ENCODE peak calls at places on chromosomes 13 and 19, in seven cellular contexts. M, E, J, W, F, Q and Y are unnamed samples.

GRCh38 chr19:2797280-2797679 is 12.0 kb downstream of the THOP1 start:
- DNase-seq in M (no peak), E (no peak), J (no peak), W (no peak), F (no peak), Q (no peak), Y (no peak)

GRCh38 chr19:29211562-29212416 is 1.2 kb downstream of the UQCRFS1 start:
- DNase-seq in M (no peak), E (peak; percentile 33), J (no peak), W (peak; percentile 53), F (peak; percentile 29), Q (no peak), Y (peak; percentile 12)

GRCh38 chr13:92896842-92897241 is 329.8 kb upstream of the GPC6 start:
- DNase-seq in M (no peak), E (peak; percentile 55), J (peak; percentile 12), W (peak; percentile 14), F (peak; percentile 1), Q (no peak), Y (peak; percentile 21)

GRCh38 chr13:76225815-76226489 is 589.8 kb downstream of the LMO7 start:
- DNase-seq in M (no peak), E (no peak), J (peak; percentile 6), W (peak; percentile 92), F (peak; percentile 34), Q (no peak), Y (peak; percentile 90)

GRCh38 chr13:85575110-85575509 is 224.1 kb downstream of the SLITRK6 start:
- DNase-seq in M (no peak), E (no peak), J (no peak), W (no peak), F (no peak), Q (no peak), Y (no peak)

GRCh38 chr19:45852145-45852750 is 10.7 kb downstream of the SYMPK start:
- DNase-seq in M (no peak), E (peak; percentile 27), J (no peak), W (no peak), F (peak; percentile 73), Q (no peak), Y (no peak)

GRCh38 chr19:34999498-35000337 is at the start of gene GRAMD1A:
- DNase-seq in M (peak; percentile 86), E (peak; percentile 92), J (peak; percentile 82), W (peak; percentile 90), F (peak; percentile 84), Q (peak; percentile 69), Y (peak; percentile 80)

GRCh38 chr13:86002921-86003488 is 203.8 kb upstream of the SLITRK6 start:
- DNase-seq in M (no peak), E (no peak), J (peak; percentile 65), W (no peak), F (no peak), Q (no peak), Y (no peak)

GRCh38 chr13:40123962-40124647 is 468.6 kb downstream of the COG6 start:
- DNase-seq in M (no peak), E (no peak), J (no peak), W (no peak), F (no peak), Q (no peak), Y (no peak)

GRCh38 chr13:43543331-43543730 is 243.4 kb downstream of the ENOX1 start:
- DNase-seq in M (no peak), E (no peak), J (no peak), W (no peak), F (no peak), Q (no peak), Y (peak; percentile 52)

GRCh38 chr13:98445340-98446233 is 131.3 kb downstream of the STK24 start:
- DNase-seq in M (peak; percentile 89), E (peak; percentile 81), J (peak; percentile 54), W (peak; percentile 68), F (peak; percentile 69), Q (peak; percentile 64), Y (peak; percentile 41)

GRCh38 chr19:19527371-19527656 is 1.4 kb upstream of the YJEFN3 start:
- DNase-seq in M (no peak), E (no peak), J (no peak), W (no peak), F (no peak), Q (no peak), Y (no peak)

GRCh38 chr19:19529783-19530422 is 1.2 kb downstream of the YJEFN3 start:
- DNase-seq in M (no peak), E (no peak), J (no peak), W (no peak), F (no peak), Q (no peak), Y (no peak)

GRCh38 chr19:19528721-19529490 is at the start of gene YJEFN3:
- DNase-seq in M (peak; percentile 91), E (no peak), J (no peak), W (no peak), F (peak; percentile 19), Q (no peak), Y (peak; percentile 19)

GRCh38 chr19:19526581-19527370 is 1.9 kb upstream of the YJEFN3 start:
- DNase-seq in M (no peak), E (no peak), J (no peak), W (no peak), F (no peak), Q (no peak), Y (no peak)

DNA sequence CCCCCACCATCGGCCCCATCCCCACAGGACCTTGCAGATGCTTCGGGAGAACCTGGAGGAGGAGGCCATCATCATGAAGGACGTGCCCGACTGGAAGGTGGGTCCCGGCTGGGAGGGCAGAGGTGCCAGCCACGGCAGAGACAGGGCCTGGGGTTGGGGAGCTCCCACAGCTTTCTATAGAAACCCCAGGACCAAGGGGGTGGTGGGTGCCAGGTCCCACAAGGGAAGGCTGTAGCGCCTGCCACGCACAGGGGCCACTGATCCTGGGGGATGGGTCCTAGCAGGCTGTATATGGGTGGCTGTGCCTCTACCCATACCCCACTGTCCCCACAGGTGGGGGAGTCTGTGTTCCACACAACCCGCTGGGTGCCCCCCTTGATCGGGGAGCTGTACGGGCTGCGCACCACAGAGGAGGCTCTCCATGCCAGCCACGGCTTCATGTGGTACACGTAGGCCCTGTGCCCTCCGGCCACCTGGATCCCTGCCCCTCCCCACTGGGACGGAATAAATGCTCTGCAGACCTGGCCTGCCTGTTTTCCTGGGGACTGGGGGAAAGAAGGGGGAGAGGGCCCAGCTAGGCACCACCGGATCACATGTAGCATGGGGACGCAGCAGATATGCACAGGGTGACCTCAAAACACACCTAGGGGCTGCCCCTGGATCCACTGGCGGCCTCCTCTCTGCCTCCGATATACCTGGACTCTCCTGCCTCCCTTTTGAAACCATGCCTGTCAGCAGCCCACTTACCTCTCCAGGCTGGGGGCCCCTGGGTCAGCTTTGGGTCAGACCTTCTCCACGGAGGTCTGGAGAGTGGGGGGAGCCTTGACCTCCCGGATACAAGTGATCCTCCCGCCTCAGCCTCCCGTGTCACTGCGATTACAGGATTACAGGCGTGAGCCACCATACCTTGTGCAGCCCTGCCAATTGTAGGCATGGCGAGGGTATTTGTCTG is 761 bp upstream of the YJEFN3 start:
- DNase-seq in M (peak; percentile 28), E (no peak), J (no peak), W (no peak), F (no peak), Q (no peak), Y (no peak)
- H3K4ac ChIP-seq in M (no peak overlapping the region), E (no peak overlapping the region), J (no peak overlapping the region), W (no peak overlapping the region), F (no peak overlapping the region), Q (no peak overlapping the region), Y (no peak overlapping the region)

GRCh38 chr13:80166352-80166751 is 174.6 kb downstream of the SPRY2 start:
- DNase-seq in M (no peak), E (no peak), J (no peak), W (no peak), F (no peak), Q (no peak), Y (no peak)
- H3K4ac ChIP-seq in M (no peak overlapping the region), E (no peak overlapping the region), J (no peak overlapping the region), W (no peak overlapping the region), F (no peak overlapping the region), Q (no peak overlapping the region), Y (no peak overlapping the region)

GRCh38 chr19:44824758-44825157 is 15.9 kb downstream of the BCAM start:
- DNase-seq in M (no peak), E (no peak), J (no peak), W (no peak), F (no peak), Q (no peak), Y (no peak)
- H3K4ac ChIP-seq in M (no peak overlapping the region), E (no peak overlapping the region), J (no peak overlapping the region), W (no peak overlapping the region), F (no peak overlapping the region), Q (peak overlapping the region; percentile 11), Y (no peak overlapping the region)

GRCh38 chr19:9858766-9859165 is 23.6 kb downstream of the PIN1 start:
- DNase-seq in M (no peak), E (no peak), J (no peak), W (no peak), F (no peak), Q (no peak), Y (no peak)
- H3K4ac ChIP-seq in M (no peak overlapping the region), E (no peak overlapping the region), J (no peak overlapping the region), W (no peak overlapping the region), F (no peak overlapping the region), Q (no peak overlapping the region), Y (no peak overlapping the region)

GRCh38 chr19:50514346-50515167 is 844 bp upstream of the ASPDH start:
- DNase-seq in M (no peak), E (no peak), J (no peak), W (no peak), F (no peak), Q (no peak), Y (no peak)
- H3K4ac ChIP-seq in M (no peak overlapping the region), E (no peak overlapping the region), J (no peak overlapping the region), W (no peak overlapping the region), F (no peak overlapping the region), Q (no peak overlapping the region), Y (no peak overlapping the region)